ENCODE peak calls at places on chromosomes 2 and 18, in six cellular contexts. O is activated CD4-positive, alpha-beta T cell treated with anti-CD3 and anti-CD28 coated beads for 1 hour; L is hypothalamus; Z is mesothelial cell of epicardium; H is AG10803; G is HT1080. R is an unnamed sample.
A peak's percentile ranks its signal among the peaks of the same experiment; 100 is the strongest.

GRCh38 chr18:12943200-12943599 is 4.6 kb upstream of the SEH1L start:
- DNase-seq in O (no peak), L (no peak), Z (no peak), H (peak; percentile 23), G (peak; percentile 41), R (no peak)

GRCh38 chr2:112642961-112643360 is 2.8 kb upstream of the SLC20A1 start:
- DNase-seq in O (no peak), L (no peak), Z (no peak), H (no peak), G (peak; percentile 38), R (no peak)

GRCh38 chr2:148607553-148607952 is 37.0 kb upstream of the EPC2 start:
- DNase-seq in O (no peak), L (no peak), Z (no peak), H (no peak), G (no peak), R (no peak)

GRCh38 chr2:239834143-239834542 is 191.0 kb downstream of the NDUFA10 start:
- DNase-seq in O (no peak), L (no peak), Z (no peak), H (no peak), G (no peak), R (no peak)

GRCh38 chr2:100409461-100409860 is 8.0 kb downstream of the CHST10 start:
- DNase-seq in O (no peak), L (no peak), Z (no peak), H (no peak), G (no peak), R (no peak)

GRCh38 chr18:3211236-3211992 is 8.4 kb downstream of the MYOM1 start:
- DNase-seq in O (no peak), L (no peak), Z (no peak), H (no peak), G (no peak), R (no peak)

GRCh38 chr2:8154936-8155335 is 526.9 kb upstream of the ID2 start:
- DNase-seq in O (no peak), L (no peak), Z (no peak), H (peak; percentile 15), G (peak; percentile 76), R (no peak)

GRCh38 chr2:10194021-10194820 is 71.7 kb downstream of the RRM2 start:
- DNase-seq in O (no peak), L (no peak), Z (no peak), H (peak; percentile 31), G (no peak), R (no peak)

GRCh38 chr2:70608373-70608772 is 54.7 kb upstream of the TGFA start:
- DNase-seq in O (no peak), L (no peak), Z (no peak), H (no peak), G (no peak), R (no peak)

GRCh38 chr18:37564796-37565137 is 831 bp downstream of the CELF4 start:
- DNase-seq in O (no peak), L (no peak), Z (peak; percentile 69), H (peak; percentile 20), G (no peak), R (no peak)

GRCh38 chr18:64380117-64380516 is 231.2 kb upstream of the LINC00305 start:
- DNase-seq in O (no peak), L (no peak), Z (no peak), H (no peak), G (no peak), R (no peak)

GRCh38 chr18:24530630-24531111 is 70.2 kb downstream of the HRH4 start:
- DNase-seq in O (no peak), L (no peak), Z (no peak), H (peak; percentile 34), G (peak; percentile 69), R (peak; percentile 29)

GRCh38 chr2:26691881-26692813 is at the start of gene KCNK3:
- DNase-seq in O (peak; percentile 9), L (no peak), Z (peak; percentile 79), H (peak; percentile 21), G (no peak), R (no peak)

GRCh38 chr2:225031599-225031998 is 10.7 kb downstream of the DOCK10 start:
- DNase-seq in O (no peak), L (no peak), Z (no peak), H (no peak), G (no peak), R (no peak)

GRCh38 chr2:159147687-159148086 is 138.8 kb downstream of the WDSUB1 start:
- DNase-seq in O (no peak), L (no peak), Z (no peak), H (no peak), G (no peak), R (no peak)

GRCh38 chr2:177314194-177314593 is 49.7 kb upstream of the NFE2L2 start:
- DNase-seq in O (no peak), L (no peak), Z (no peak), H (peak; percentile 68), G (peak; percentile 41), R (no peak)

GRCh38 chr2:239357954-239358754 is 42.7 kb downstream of the HDAC4 start:
- DNase-seq in O (no peak), L (no peak), Z (no peak), H (peak; percentile 71), G (no peak), R (no peak)

GRCh38 chr2:25690058-25690457 is 16.7 kb upstream of the DTNB start:
- DNase-seq in O (no peak), L (no peak), Z (no peak), H (peak; percentile 25), G (peak; percentile 47), R (no peak)

GRCh38 chr2:53130441-53130943 is 637.1 kb upstream of the CHAC2 start:
- DNase-seq in O (no peak), L (no peak), Z (no peak), H (peak; percentile 67), G (peak; percentile 83), R (no peak)

GRCh38 chr2:128134573-128134972 is 43.6 kb downstream of the UGGT1 start:
- DNase-seq in O (no peak), L (no peak), Z (no peak), H (no peak), G (no peak), R (no peak)

GRCh38 chr2:112216158-112216557 is 38.7 kb downstream of the ZC3H8 start:
- DNase-seq in O (no peak), L (no peak), Z (no peak), H (peak; percentile 3), G (peak; percentile 21), R (no peak)

GRCh38 chr2:73979021-73979420 is 5.7 kb upstream of the TET3 start:
- DNase-seq in O (peak; percentile 52), L (no peak), Z (no peak), H (no peak), G (no peak), R (no peak)

GRCh38 chr2:239273280-239274234 is 127.3 kb downstream of the HDAC4 start:
- DNase-seq in O (no peak), L (no peak), Z (no peak), H (no peak), G (no peak), R (peak; percentile 21)

GRCh38 chr2:191675807-191676667 is 1.9 kb upstream of the NABP1 start:
- DNase-seq in O (peak; percentile 36), L (no peak), Z (no peak), H (peak; percentile 46), G (peak; percentile 41), R (no peak)

GRCh38 chr18:23884712-23885375 is 129.7 kb upstream of the TTC39C start:
- DNase-seq in O (no peak), L (no peak), Z (no peak), H (no peak), G (no peak), R (no peak)

GRCh38 chr2:9392895-9393757 is 30.2 kb downstream of the ITGB1BP1 start:
- DNase-seq in O (no peak), L (no peak), Z (no peak), H (peak; percentile 33), G (no peak), R (no peak)

GRCh38 chr2:104163611-104164157 is 690.2 kb upstream of the POU3F3 start:
- DNase-seq in O (no peak), L (no peak), Z (no peak), H (no peak), G (no peak), R (no peak)

GRCh38 chr2:128405981-128406601 is 87.4 kb upstream of the HS6ST1 start:
- DNase-seq in O (peak; percentile 4), L (no peak), Z (no peak), H (no peak), G (no peak), R (no peak)

GRCh38 chr18:58605027-58606020 is 23.6 kb downstream of the ALPK2 start:
- DNase-seq in O (peak; percentile 23), L (no peak), Z (no peak), H (peak; percentile 42), G (peak; percentile 84), R (no peak)

GRCh38 chr2:979286-979928 is 28.8 kb downstream of the SNTG2 start:
- DNase-seq in O (no peak), L (no peak), Z (no peak), H (no peak), G (no peak), R (no peak)

GRCh38 chr2:116264872-116265271 is 1549.6 kb upstream of the DDX18 start:
- DNase-seq in O (no peak), L (no peak), Z (no peak), H (no peak), G (no peak), R (no peak)

GRCh38 chr18:45889419-45890059 is 64.1 kb downstream of the SIGLEC15 start:
- DNase-seq in O (no peak), L (no peak), Z (no peak), H (no peak), G (no peak), R (no peak)

GRCh38 chr2:17429130-17429529 is 89.1 kb downstream of the RAD51AP2 start:
- DNase-seq in O (no peak), L (no peak), Z (no peak), H (peak; percentile 68), G (peak; percentile 52), R (no peak)

GRCh38 chr2:143284087-143284675 is 155.0 kb downstream of the ARHGAP15 start:
- DNase-seq in O (no peak), L (no peak), Z (no peak), H (peak; percentile 40), G (no peak), R (no peak)

R was measured in omental fat pad.